ENCODE peak calls at places on chromosomes 3 and 15, in four cellular contexts. M is heart right ventricle, D is OCI-LY7, U is mucosa of descending colon. O is an unnamed sample.

GRCh38 chr3:8938021-8938420 is 25.3 kb downstream of the RAD18 start:
- DNase-seq in D (peak), M (no peak), U (no peak), O (peak)

GRCh38 chr3:105842449-105842848 is 26.4 kb downstream of the CBLB start:
- DNase-seq in M (no peak), U (no peak), D (no peak), O (no peak)

GRCh38 chr3:198113219-198114053 is 153.4 kb downstream of the LMLN start:
- DNase-seq in D (no peak), U (peak), M (no peak), O (no peak)

GRCh38 chr3:194512895-194513601 is 26.2 kb upstream of the ATP13A3 start:
- DNase-seq in D (no peak), M (no peak), U (no peak), O (no peak)

GRCh38 chr3:42851228-42851834 is 24.3 kb downstream of the CYP8B1 start:
- DNase-seq in M (no peak), D (no peak), U (no peak), O (peak)

GRCh38 chr15:65752151-65752700 is 39.9 kb downstream of the DENND4A start:
- DNase-seq in M (no peak), D (no peak), U (no peak), O (no peak)

GRCh38 chr3:147191795-147192385 is 214.5 kb downstream of the ZIC4 start:
- DNase-seq in D (peak), U (no peak), M (peak), O (peak)

GRCh38 chr3:174431717-174432116 is 427.4 kb upstream of the NAALADL2 start:
- DNase-seq in M (no peak), U (no peak), D (no peak), O (no peak)

GRCh38 chr3:194204036-194204792 is 68.3 kb downstream of the HES1 start:
- DNase-seq in M (no peak), D (no peak), U (no peak), O (no peak)

GRCh38 chr15:75650908-75651809 is 3.4 kb downstream of the SNX33 start:
- DNase-seq in M (peak), U (no peak), D (no peak), O (no peak)
- H3K4me3 ChIP-seq in M (peak), U (no peak), D (no peak), O (no peak)

GRCh38 chr3:157276801-157277200 is 116.9 kb upstream of the CCNL1 start:
- DNase-seq in M (no peak), D (no peak), U (no peak), O (no peak)

GRCh38 chr3:157280786-157281185 is 120.8 kb upstream of the CCNL1 start:
- DNase-seq in M (no peak), U (no peak), D (no peak), O (no peak)

GRCh38 chr3:157279237-157279636 is 119.3 kb upstream of the CCNL1 start:
- DNase-seq in M (no peak), D (no peak), U (no peak), O (no peak)

GRCh38 chr3:157285966-157286365 is 126.0 kb upstream of the CCNL1 start:
- DNase-seq in U (no peak), D (no peak), M (no peak), O (peak)

DNA sequence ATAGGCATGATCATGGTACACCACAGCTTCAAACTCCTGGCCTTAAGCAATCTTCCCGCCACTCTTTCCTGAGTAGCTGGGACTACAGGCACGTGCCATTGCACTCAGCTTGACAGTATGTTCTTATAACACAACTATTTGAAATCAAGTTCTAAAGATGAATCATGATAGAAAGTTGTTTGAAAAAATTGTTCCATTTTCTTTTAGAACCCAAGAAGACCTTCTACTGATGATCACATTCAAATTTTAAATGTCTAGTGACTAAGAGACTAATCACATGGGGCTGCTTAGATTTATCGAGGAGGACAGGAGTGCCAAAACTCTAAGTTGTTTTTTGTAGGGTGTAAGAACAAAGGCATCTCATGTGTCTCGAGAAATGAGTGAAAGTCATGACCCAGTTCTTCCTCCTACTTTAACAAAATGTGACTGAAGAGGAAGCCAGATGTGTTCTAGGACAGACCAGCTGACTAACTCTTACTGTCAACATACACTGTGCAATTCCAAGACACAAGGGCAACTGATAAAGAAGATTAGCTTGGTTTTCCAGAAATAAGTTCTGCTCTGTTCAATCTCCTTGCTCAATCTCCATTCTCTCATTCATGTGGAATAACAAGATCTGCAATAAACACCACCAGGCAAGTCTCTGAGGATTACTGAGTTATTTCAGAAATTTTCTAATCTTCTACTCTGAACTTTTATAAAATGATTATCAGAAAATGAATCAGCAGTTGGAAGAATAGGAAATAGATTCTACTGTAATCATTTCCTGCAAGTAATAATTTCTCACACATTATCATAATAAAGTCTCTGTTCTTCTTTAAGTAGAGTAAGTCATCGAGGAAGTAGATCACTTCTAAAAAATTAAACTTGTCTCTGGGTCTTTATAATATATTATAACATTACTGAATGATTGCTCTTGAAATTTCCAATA is 122.6 kb upstream of the CCNL1 start:
- DNase-seq in U (no peak), M (no peak), D (no peak), O (no peak)
- H3K4me3 ChIP-seq in U (no peak), M (no peak), D (no peak), O (no peak)

DNA sequence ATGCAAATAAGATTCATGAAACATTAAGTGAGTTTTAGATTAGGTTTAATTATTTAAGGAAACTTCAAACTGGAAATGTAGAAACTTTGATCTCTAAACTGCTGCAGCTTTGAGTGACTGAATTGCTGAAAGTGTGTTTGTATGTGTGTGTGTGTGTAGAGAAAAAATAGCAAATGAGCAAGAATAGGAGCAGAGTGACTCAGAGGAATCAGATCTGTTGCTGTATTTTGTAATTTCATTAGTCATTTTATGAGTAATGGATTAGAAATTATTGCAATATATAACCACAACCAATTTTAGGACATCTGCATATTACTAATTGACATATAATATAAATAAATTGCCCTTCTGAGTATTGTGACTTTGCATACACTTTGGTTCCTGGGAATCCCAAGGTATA is 52.8 kb upstream of the SLC9A9 start:
- DNase-seq in U (no peak), M (no peak), D (no peak), O (no peak)
- H3K4me3 ChIP-seq in U (no peak), M (no peak), D (no peak), O (no peak)

GRCh38 chr3:184381261-184382224 is 1.7 kb downstream of the CHRD start:
- DNase-seq in M (no peak), U (no peak), D (no peak), O (no peak)
- H3K4me3 ChIP-seq in M (peak), U (no peak), D (no peak), O (no peak)

GRCh38 chr3:49165771-49166751 is at the start of gene CCDC71:
- DNase-seq in D (peak), U (peak), M (peak), O (peak)

GRCh38 chr3:49164983-49165720 is 979 bp downstream of the CCDC71 start:
- DNase-seq in U (no peak), D (no peak), M (no peak), O (peak)

GRCh38 chr3:49170744-49171118 is 667 bp upstream of the KLHDC8B start:
- DNase-seq in U (no peak), D (no peak), M (no peak), O (no peak)

GRCh38 chr3:49163609-49164008 is 2.5 kb downstream of the CCDC71 start:
- DNase-seq in D (no peak), M (no peak), U (peak), O (no peak)

DNA sequence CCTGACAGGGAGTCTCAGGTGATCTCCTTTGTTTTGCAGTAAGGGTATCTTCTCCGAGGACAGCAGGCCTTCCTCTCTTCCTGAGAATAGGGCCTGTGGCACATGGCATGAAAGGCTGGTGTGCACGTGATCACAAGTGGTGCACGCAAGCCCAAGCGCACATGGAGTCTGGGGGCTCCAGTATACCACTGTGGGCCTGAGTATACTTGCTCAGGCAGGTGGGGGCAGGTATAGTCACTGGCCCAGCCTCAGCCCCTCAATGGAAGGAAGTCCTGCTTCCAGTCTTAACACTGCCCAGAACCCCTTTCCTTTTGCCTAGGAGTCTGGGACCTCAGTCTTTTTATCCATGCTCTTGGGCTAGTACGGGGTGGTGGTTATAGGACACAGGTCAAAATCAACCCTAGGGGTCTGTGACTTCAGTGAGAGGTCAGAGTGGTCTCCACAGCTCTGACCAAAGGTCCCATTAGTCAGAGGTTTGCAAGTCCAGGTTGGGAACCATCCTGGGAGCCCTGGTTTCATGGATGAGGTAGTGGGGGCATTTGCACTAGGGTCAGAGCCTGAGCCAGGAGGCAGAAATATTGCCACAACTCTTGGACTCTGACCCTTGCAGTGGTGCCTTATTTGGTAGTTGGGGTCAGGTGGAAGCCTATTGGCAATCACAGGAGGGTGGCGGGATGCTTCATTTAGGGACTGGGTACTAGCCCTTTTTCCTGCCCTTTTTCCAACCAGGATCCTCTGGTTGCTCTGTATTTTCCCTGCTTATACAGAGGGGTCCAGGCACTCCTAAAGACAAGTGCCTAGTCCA is 823 bp upstream of the CCDC71 start:
- DNase-seq in U (no peak), D (no peak), M (no peak), O (no peak)
- H3K4me3 ChIP-seq in U (no peak), D (peak), M (peak), O (peak)

DNA sequence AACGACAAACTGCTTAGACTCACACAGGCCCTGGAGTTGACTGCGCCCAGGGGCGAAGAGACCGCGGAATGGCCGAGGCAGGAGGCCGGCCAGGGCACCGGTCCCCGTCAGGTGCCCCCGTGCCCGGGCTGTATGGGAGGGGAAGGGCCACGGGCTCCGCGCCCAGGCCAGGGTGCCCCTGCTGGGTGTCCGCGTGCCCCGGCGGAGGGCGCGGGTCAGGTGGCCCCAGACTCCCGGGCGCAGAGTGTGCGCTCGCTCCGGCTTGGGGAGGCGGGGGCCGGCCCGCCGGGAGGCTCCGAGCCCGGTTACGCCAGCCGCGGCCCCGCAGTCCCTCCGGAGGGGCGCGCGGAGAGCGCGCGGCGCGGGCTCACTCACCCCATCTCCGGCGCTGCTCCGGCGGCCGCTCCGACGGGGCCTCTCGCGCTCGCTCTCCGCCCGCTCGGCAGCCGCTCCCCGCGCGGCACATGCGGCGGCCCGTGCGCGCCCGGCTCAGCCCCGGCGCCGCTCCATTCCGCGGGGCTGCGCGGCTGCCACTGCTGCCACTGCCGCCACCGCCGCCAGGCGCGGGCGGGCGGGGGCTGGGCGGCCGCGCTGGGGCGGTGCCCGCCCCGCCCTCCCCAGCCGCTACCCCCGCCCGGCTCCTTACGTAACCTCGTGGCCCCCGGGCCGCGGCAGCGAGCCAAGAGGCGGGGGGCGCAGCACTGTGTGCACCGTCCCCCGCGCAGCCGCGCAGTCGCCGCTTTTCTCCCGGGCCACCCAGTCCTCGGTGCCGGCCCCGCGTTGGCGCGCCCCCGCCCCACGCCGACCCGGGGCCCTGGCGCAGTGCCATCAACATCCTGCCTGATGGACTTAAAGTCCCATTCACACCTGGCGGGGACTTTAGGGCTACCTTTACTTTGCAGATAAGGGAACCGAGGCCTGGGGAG is at the start of gene HOMER2:
- DNase-seq in D (no peak), U (no peak), M (no peak), O (no peak)
- H3K4me3 ChIP-seq in D (no peak), U (no peak), M (peak), O (no peak)

O was measured in Karpas-422.